ENCODE peak calls at places on chromosomes 11 and 22, in ten cellular contexts. N, J, R, M, I, Z, L, P, C and A are unnamed samples.

GRCh38 chr11:7251487-7251835 is 243 bp upstream of the SYT9 start:
- DNase-seq in N (no peak), J (no peak), R (no peak), M (no peak), I (no peak), Z (no peak), L (no peak), P (no peak), C (no peak), A (no peak)

GRCh38 chr11:122024278-122024677 is 91.7 kb downstream of the BLID start:
- DNase-seq in N (no peak), J (no peak), R (no peak), M (no peak), I (no peak), Z (no peak), L (no peak), P (no peak), C (no peak), A (no peak)

GRCh38 chr22:30208631-30209603 is 37.6 kb downstream of the LIF start:
- DNase-seq in N (no peak), J (no peak), R (peak; percentile 56), M (no peak), I (peak; percentile 82), Z (peak; percentile 94), L (peak; percentile 49), P (peak; percentile 85), C (no peak), A (peak; percentile 86)

GRCh38 chr11:47244664-47245350 is 3.8 kb downstream of the ACP2 start:
- DNase-seq in N (no peak), J (no peak), R (no peak), M (no peak), I (no peak), Z (no peak), L (no peak), P (no peak), C (no peak), A (no peak)

GRCh38 chr11:18203723-18204122 is 31.1 kb downstream of the MRGPRX4 start:
- DNase-seq in N (no peak), J (no peak), R (no peak), M (no peak), I (no peak), Z (peak; percentile 26), L (no peak), P (no peak), C (no peak), A (no peak)

GRCh38 chr22:41534219-41534618 is 10.1 kb downstream of the POLR3H start:
- DNase-seq in N (no peak), J (no peak), R (no peak), M (no peak), I (no peak), Z (no peak), L (no peak), P (no peak), C (no peak), A (no peak)

GRCh38 chr11:5550440-5551095 is 2.2 kb upstream of the OR52H1 start:
- DNase-seq in N (no peak), J (no peak), R (peak; percentile 42), M (no peak), I (no peak), Z (peak; percentile 9), L (no peak), P (no peak), C (no peak), A (peak; percentile 23)

GRCh38 chr11:134613646-134614045 is 201.6 kb upstream of the B3GAT1 start:
- DNase-seq in N (no peak), J (no peak), R (no peak), M (peak; percentile 29), I (no peak), Z (no peak), L (no peak), P (no peak), C (no peak), A (no peak)